ENCODE peak calls at places on chromosomes 1 and 21, in nine cellular contexts. K is activated T-cell treated with anti-CD3 and anti-CD28 coated beads for 24 hours, A is GM12865, T is ACHN, O is LHCN-M2, Q is cardiac fibroblast, X is fibroblast of pulmonary artery, S is GM23248, E is GDM1. D is an unnamed sample.

GRCh38 chr21:45074818-45075605 is 632 bp downstream of the ADARB1 start:
- DNase-seq in O (no peak), Q (peak; percentile 33), K (no peak), A (peak; percentile 27), X (peak; percentile 15), S (peak; percentile 52), E (no peak), T (peak; percentile 16), D (peak; percentile 56)

GRCh38 chr1:153348511-153349362 is at the start of gene PGLYRP4:
- DNase-seq in S (no peak), T (no peak), Q (no peak), X (no peak), E (no peak), A (no peak), K (no peak), O (no peak), D (no peak)

GRCh38 chr1:240407407-240407806 is 204.5 kb downstream of the GREM2 start:
- DNase-seq in S (no peak), E (no peak), T (no peak), X (no peak), K (no peak), O (no peak), A (no peak), Q (no peak), D (no peak)

GRCh38 chr21:37817242-37817641 is 99.0 kb downstream of the KCNJ6 start:
- DNase-seq in S (no peak), T (no peak), X (no peak), K (no peak), Q (no peak), E (no peak), O (no peak), A (no peak), D (no peak)

GRCh38 chr1:3409737-3410434 is 44.6 kb upstream of the ARHGEF16 start:
- DNase-seq in X (peak; percentile 41), T (peak; percentile 59), Q (peak; percentile 52), K (no peak), E (no peak), A (no peak), S (peak; percentile 91), O (peak; percentile 12), D (peak; percentile 55)

GRCh38 chr1:3668585-3669300 is 16.4 kb downstream of the TP73 start:
- DNase-seq in O (peak; percentile 24), Q (peak; percentile 40), S (peak; percentile 59), A (no peak), X (peak; percentile 33), T (peak; percentile 2), K (no peak), E (no peak), D (no peak)

GRCh38 chr1:12771186-12771585 is 2.4 kb upstream of the PRAMEF12 start:
- DNase-seq in S (no peak), X (no peak), T (no peak), Q (no peak), E (no peak), A (no peak), O (no peak), K (no peak), D (no peak)

GRCh38 chr1:177118901-177119300 is 45.6 kb downstream of the ASTN1 start:
- DNase-seq in A (no peak), K (no peak), Q (no peak), X (no peak), O (no peak), T (no peak), S (no peak), E (no peak), D (no peak)

GRCh38 chr1:154434346-154435075 is 29.4 kb downstream of the IL6R start:
- DNase-seq in Q (peak; percentile 85), E (no peak), A (no peak), O (no peak), K (no peak), S (peak; percentile 77), T (no peak), X (peak; percentile 87), D (no peak)

GRCh38 chr1:100479620-100480338 is 58.2 kb upstream of the GPR88 start:
- DNase-seq in E (no peak), Q (no peak), S (no peak), T (no peak), K (no peak), A (no peak), O (no peak), X (no peak), D (no peak)

GRCh38 chr21:27190601-27191000 is 223.7 kb upstream of the ADAMTS5 start:
- DNase-seq in Q (peak; percentile 30), X (no peak), K (no peak), A (no peak), S (peak; percentile 7), T (no peak), E (no peak), O (peak; percentile 76), D (peak; percentile 38)

GRCh38 chr1:114298059-114298458 is 144.4 kb upstream of the SYT6 start:
- DNase-seq in S (no peak), Q (no peak), A (no peak), T (no peak), X (no peak), O (no peak), E (no peak), K (no peak), D (no peak)

GRCh38 chr1:46215504-46215903 is 12.4 kb downstream of the LURAP1 start:
- DNase-seq in A (no peak), E (no peak), X (no peak), S (no peak), K (no peak), T (no peak), O (no peak), Q (no peak), D (no peak)

GRCh38 chr1:113269577-113269976 is 120.7 kb upstream of the MAGI3 start:
- DNase-seq in S (no peak), E (no peak), Q (no peak), K (no peak), T (no peak), X (no peak), A (no peak), O (no peak), D (no peak)

GRCh38 chr1:37502104-37502503 is 12.5 kb downstream of the MEAF6 start:
- DNase-seq in K (no peak), S (no peak), E (no peak), X (no peak), T (no peak), Q (no peak), A (no peak), O (no peak), D (no peak)

GRCh38 chr21:38311765-38312164 is 55.0 kb downstream of the KCNJ15 start:
- DNase-seq in S (peak; percentile 29), K (no peak), T (peak; percentile 89), Q (no peak), X (peak; percentile 32), E (no peak), O (no peak), A (no peak), D (no peak)

GRCh38 chr1:232853994-232854532 is 48.8 kb downstream of the MAP10 start:
- DNase-seq in X (peak; percentile 28), A (no peak), K (no peak), S (peak; percentile 91), E (no peak), T (peak; percentile 62), O (peak; percentile 61), Q (peak; percentile 22), D (peak; percentile 62)

GRCh38 chr1:58879464-58879863 is 95.6 kb upstream of the JUN start:
- DNase-seq in S (peak; percentile 66), A (no peak), T (no peak), X (no peak), Q (no peak), K (no peak), O (peak; percentile 63), E (no peak), D (peak; percentile 56)

GRCh38 chr1:64886877-64887276 is 79.5 kb downstream of the JAK1 start:
- DNase-seq in T (no peak), X (no peak), K (no peak), E (no peak), S (no peak), O (no peak), A (no peak), Q (no peak), D (no peak)

GRCh38 chr1:224245188-224245587 is 62.1 kb downstream of the DEGS1 start:
- DNase-seq in K (no peak), E (peak; percentile 23), O (peak; percentile 39), S (no peak), A (peak; percentile 47), X (peak; percentile 51), T (no peak), Q (peak; percentile 30), D (peak; percentile 78)

GRCh38 chr1:153608089-153608672 is 4.8 kb downstream of the S100A16 start:
- DNase-seq in E (no peak), T (no peak), X (no peak), K (no peak), O (no peak), A (no peak), S (no peak), Q (no peak), D (no peak)

GRCh38 chr1:167748901-167749300 is 27.1 kb downstream of the MPZL1 start:
- DNase-seq in T (peak; percentile 38), A (no peak), Q (no peak), X (no peak), O (no peak), S (peak; percentile 42), E (no peak), K (no peak), D (peak; percentile 39)